ENCODE peak calls at places on chromosomes 5 and 9, in four cellular contexts. D is stimulated activated CD4-positive, alpha-beta T cell treated with anti-CD3 and anti-CD28 coated beads, TNF-alpha, amount 100 ng/mL, for 48 hours; M is hippocampal formation; R is fibroblast of lung. Z is an unnamed sample.

GRCh38 chr5:122864400-122864799 is 19.0 kb downstream of the SNX24 start:
- DNase-seq in R (no peak), M (no peak), D (no peak), Z (no peak)

GRCh38 chr9:135525241-135526088 is 4.2 kb downstream of the LCN1 start:
- DNase-seq in D (no peak), R (no peak), M (no peak), Z (no peak)

GRCh38 chr5:96772542-96772941 is 35.2 kb downstream of the ERAP1 start:
- DNase-seq in M (no peak), R (no peak), D (no peak), Z (no peak)

GRCh38 chr5:167573274-167574127 is 717.9 kb upstream of the WWC1 start:
- DNase-seq in D (no peak), M (no peak), R (peak), Z (no peak)

GRCh38 chr5:123819818-123820217 is 307.8 kb downstream of the CSNK1G3 start:
- DNase-seq in M (no peak), R (peak), D (no peak), Z (no peak)

GRCh38 chr5:96079075-96079474 is 117.4 kb upstream of the ELL2 start:
- DNase-seq in M (no peak), R (peak), D (peak), Z (no peak)

GRCh38 chr5:107672212-107673105 is 1.7 kb upstream of the EFNA5 start:
- DNase-seq in M (peak), R (peak), D (no peak), Z (peak)

GRCh38 chr5:14869286-14870164 is 2.1 kb downstream of the ANKH start:
- DNase-seq in M (no peak), D (peak), R (peak), Z (no peak)

Z was measured in anterior cingulate cortex.